ENCODE peak calls at places on chromosome 10, in nine cellular contexts. A is PC-3; Q is fibroblast of villous mesenchyme; P is fibroblast of pulmonary artery; E is CD4-positive, alpha-beta T cell; I is BJ; N is osteocyte; W is HFFc6; G is hepatocyte. Z is an unnamed sample.

GRCh38 chr10:70364001-70364771 is 18.2 kb downstream of the LRRC20 start:
- DNase-seq in E (peak), Q (peak), I (peak), W (peak), N (peak), A (peak), P (peak), G (peak), Z (peak)

GRCh38 chr10:101829561-101830315 is 11.5 kb upstream of the OGA start:
- DNase-seq in N (no peak), I (no peak), P (no peak), Q (no peak), E (peak), A (no peak), W (no peak), G (peak), Z (peak)

GRCh38 chr10:14757996-14758395 is 16.7 kb downstream of the FAM107B start:
- DNase-seq in Q (no peak), N (no peak), G (no peak), I (no peak), W (no peak), P (no peak), A (no peak), E (no peak), Z (no peak)

GRCh38 chr10:29804025-29804852 is 169.5 kb upstream of the SVIL start:
- DNase-seq in W (peak), I (peak), P (peak), G (peak), Q (peak), A (peak), E (no peak), N (peak), Z (no peak)

GRCh38 chr10:112946649-112947048 is 3.4 kb upstream of the TCF7L2 start:
- DNase-seq in Q (no peak), I (no peak), N (no peak), A (no peak), G (peak), P (no peak), W (no peak), E (no peak), Z (no peak)

GRCh38 chr10:77431209-77431611 is 206.4 kb downstream of the KCNMA1 start:
- DNase-seq in N (no peak), E (no peak), G (peak), A (peak), Q (no peak), I (no peak), P (no peak), W (no peak), Z (no peak)

GRCh38 chr10:218753-219152 is 83.5 kb downstream of the ZMYND11 start:
- DNase-seq in Q (peak), G (no peak), W (no peak), E (no peak), N (no peak), I (no peak), A (no peak), P (no peak), Z (no peak)

GRCh38 chr10:105656880-105657279 is 1015.8 kb downstream of the SORCS3 start:
- DNase-seq in A (no peak), N (no peak), E (no peak), Q (no peak), G (no peak), W (no peak), P (no peak), I (no peak), Z (no peak)

GRCh38 chr10:101273330-101273729 is 44.1 kb upstream of the LBX1 start:
- DNase-seq in E (no peak), N (no peak), W (peak), I (no peak), A (no peak), P (no peak), Q (no peak), G (no peak), Z (no peak)

GRCh38 chr10:122850705-122851640 is 5.3 kb upstream of the CUZD1 start:
- DNase-seq in N (no peak), I (no peak), A (peak), P (peak), Q (peak), E (no peak), G (no peak), W (no peak), Z (no peak)

GRCh38 chr10:48749254-48749787 is 64.6 kb downstream of the WDFY4 start:
- DNase-seq in G (no peak), E (no peak), I (no peak), A (no peak), P (no peak), Q (no peak), W (no peak), N (peak), Z (no peak)

GRCh38 chr10:45061982-45062381 is 61.3 kb downstream of the ZNF22 start:
- DNase-seq in E (no peak), G (no peak), P (no peak), Q (no peak), N (no peak), I (no peak), W (no peak), A (no peak), Z (no peak)

GRCh38 chr10:101560293-101561067 is 27.6 kb downstream of the POLL start:
- DNase-seq in G (no peak), W (no peak), N (peak), P (no peak), E (no peak), A (no peak), Q (no peak), I (no peak), Z (no peak)

GRCh38 chr10:115827180-115827579 is 445.8 kb downstream of the GFRA1 start:
- DNase-seq in I (peak), P (peak), Q (peak), G (peak), N (no peak), E (no peak), W (peak), A (no peak), Z (no peak)

GRCh38 chr10:99908512-99908911 is 101.2 kb downstream of the DNMBP start:
- DNase-seq in E (no peak), I (no peak), N (no peak), P (no peak), W (no peak), G (no peak), A (no peak), Q (no peak), Z (no peak)

GRCh38 chr10:102753724-102754123 is 10.0 kb downstream of the WBP1L start:
- DNase-seq in W (no peak), E (no peak), I (no peak), G (no peak), A (no peak), Q (no peak), P (no peak), N (no peak), Z (no peak)

GRCh38 chr10:5924889-5925288 is 34.8 kb downstream of the FBH1 start:
- DNase-seq in P (no peak), N (no peak), E (no peak), I (no peak), A (no peak), G (no peak), Q (no peak), W (no peak), Z (no peak)

GRCh38 chr10:26528715-26529393 is 90.7 kb downstream of the APBB1IP start:
- DNase-seq in N (no peak), I (no peak), G (no peak), P (no peak), E (no peak), Q (no peak), A (no peak), W (no peak), Z (no peak)

GRCh38 chr10:101063548-101064414 is 2.0 kb downstream of the KAZALD1 start:
- DNase-seq in I (no peak), Q (no peak), N (no peak), W (no peak), E (no peak), G (no peak), P (no peak), A (no peak), Z (no peak)

GRCh38 chr10:11446895-11447294 is 164.6 kb downstream of the USP6NL start:
- DNase-seq in N (no peak), W (no peak), E (no peak), A (no peak), Q (no peak), G (no peak), I (no peak), P (no peak), Z (no peak)

GRCh38 chr10:120012566-120012965 is 120.0 kb downstream of the SEC23IP start:
- DNase-seq in I (no peak), P (no peak), G (no peak), A (peak), Q (no peak), W (peak), E (no peak), N (no peak), Z (no peak)

DNA sequence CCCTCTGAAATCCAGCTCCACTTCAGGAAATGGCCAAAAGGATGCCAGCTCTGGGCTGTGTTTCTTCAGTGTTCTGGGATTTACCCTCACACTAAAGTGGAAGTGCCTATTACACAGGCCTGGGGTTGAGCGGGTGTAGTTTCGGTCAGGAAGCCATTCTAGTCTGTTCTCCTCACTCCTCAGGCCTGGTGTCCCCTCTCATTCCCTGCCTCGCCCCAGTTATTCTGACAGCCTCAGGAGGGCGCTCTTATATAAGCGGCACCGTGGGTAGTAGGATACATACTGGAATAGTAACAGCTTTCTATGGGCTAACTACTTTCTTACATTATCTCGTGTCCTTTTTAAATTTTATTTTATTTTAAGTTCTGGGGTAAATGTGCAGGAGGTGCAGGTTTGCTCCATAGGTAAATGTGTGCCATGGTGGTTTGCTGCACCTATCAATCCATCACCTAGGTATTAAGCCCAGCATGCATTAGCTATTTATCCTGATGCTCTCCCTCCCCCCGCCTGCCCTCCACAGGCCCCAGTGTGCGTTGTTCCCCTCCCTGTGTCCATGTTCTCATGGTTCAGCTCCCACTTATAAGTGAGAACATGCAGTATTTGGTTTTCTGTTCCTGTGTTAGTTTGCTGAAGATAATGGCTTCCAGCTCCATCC is 12.2 kb upstream of the LGI1 start:
- DNase-seq in E (no peak), A (peak), P (peak), G (no peak), Q (peak), W (peak), N (no peak), I (no peak), Z (no peak)
- TF ChIP-seq CTCF in E (no peak), A (peak), P (peak), G (peak), Q (peak), W (peak), N (peak), I (peak), Z (no peak)

GRCh38 chr10:80856186-80856585 is 318.5 kb downstream of the SH2D4B start:
- DNase-seq in A (no peak), E (no peak), I (no peak), W (no peak), P (no peak), Q (no peak), G (no peak), N (no peak), Z (no peak)

GRCh38 chr10:80860719-80861118 is 323.0 kb downstream of the SH2D4B start:
- DNase-seq in W (no peak), G (no peak), A (no peak), P (no peak), I (no peak), Q (no peak), N (no peak), E (no peak), Z (no peak)

DNA sequence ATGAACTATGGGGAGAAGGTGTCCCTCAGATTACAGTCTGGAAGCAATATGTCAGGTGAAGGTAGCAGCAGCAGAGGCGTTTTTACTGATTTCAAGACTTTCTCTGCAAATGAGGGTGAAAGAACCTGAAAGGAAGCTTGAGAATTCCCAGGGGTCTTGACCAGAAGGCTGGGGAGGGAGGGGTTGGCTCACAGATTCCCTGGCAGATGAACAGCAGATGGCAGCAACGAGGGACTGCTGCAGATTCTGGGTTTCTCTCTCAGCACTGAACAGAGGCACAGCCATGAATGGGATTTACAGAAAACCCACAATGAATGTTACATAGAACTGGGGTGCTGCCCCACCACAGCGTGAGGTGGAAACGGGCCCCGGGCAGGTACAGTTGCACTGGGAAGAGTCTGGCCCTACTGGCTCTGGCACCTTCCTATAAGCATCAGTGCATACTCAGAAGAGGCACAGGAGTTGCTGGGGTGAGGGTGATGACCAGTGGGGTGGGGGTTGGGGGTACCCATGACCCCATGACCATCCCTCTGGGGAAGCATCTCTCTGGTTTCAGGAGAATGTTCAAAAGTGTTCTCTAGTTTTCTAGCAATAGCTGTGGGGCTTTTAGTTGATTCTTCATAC is 317.8 kb downstream of the SH2D4B start:
- DNase-seq in W (no peak), I (no peak), Q (no peak), A (no peak), G (peak), P (no peak), N (no peak), E (no peak), Z (no peak)
- TF ChIP-seq CTCF in W (peak), I (no peak), Q (no peak), A (no peak), G (peak), P (no peak), N (peak), E (no peak), Z (no peak)

DNA sequence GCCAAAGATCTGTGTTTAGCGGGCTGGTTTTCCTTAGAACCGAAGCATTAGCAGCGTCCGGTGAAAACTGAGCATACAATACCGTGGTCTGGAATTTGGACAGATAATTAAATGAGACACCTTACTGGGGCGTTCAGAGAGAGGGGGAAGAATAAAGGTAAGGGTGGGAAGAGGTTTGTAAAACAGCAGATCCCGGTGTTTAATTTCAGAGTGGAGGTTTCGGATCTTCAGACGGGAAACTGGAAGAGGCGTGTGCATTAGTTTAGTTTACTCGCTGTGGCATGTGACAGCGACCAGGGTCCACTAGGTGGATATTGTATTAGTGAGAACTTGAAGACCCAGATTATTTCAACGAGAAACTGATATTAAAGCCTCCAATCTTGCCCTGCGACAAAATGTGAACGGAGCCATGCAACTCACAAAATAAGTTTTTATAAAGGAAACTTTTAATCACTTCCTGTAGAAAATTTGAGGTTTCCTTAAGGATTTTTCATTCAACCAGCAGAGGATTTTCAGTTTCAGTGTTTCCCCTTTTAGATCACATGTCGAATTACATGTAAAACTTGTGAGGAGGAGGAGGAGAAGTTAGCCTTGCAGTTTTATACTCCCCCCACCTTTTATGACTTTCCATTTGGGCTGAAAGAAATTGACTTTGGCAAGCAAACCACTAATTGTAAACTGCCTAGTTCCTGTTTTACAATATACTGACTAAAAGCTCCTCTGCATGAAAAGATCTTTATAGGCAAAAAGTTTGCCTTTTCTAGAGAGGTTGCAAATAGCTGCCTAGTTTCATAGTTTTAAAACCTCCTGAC is 2.8 kb downstream of the BAMBI start:
- DNase-seq in G (peak), I (no peak), W (no peak), A (peak), Q (peak), P (peak), E (no peak), N (no peak), Z (no peak)
- TF ChIP-seq CTCF in G (peak), I (no peak), W (peak), A (peak), Q (peak), P (peak), E (no peak), N (peak), Z (no peak)

GRCh38 chr10:72331575-72332422 is 22.9 kb downstream of the DNAJB12 start:
- DNase-seq in P (peak), I (no peak), G (peak), A (peak), N (peak), W (no peak), E (peak), Q (peak), Z (peak)
- TF ChIP-seq CTCF in P (no peak), I (no peak), G (no peak), A (no peak), N (peak), W (no peak), E (peak), Q (peak), Z (no peak)

GRCh38 chr10:2992401-2993198 is 74.7 kb upstream of the PFKP start:
- DNase-seq in N (no peak), G (no peak), E (no peak), A (no peak), P (no peak), I (no peak), Q (no peak), W (no peak), Z (no peak)
- TF ChIP-seq CTCF in N (peak), G (peak), E (no peak), A (no peak), P (peak), I (peak), Q (peak), W (peak), Z (no peak)

DNA sequence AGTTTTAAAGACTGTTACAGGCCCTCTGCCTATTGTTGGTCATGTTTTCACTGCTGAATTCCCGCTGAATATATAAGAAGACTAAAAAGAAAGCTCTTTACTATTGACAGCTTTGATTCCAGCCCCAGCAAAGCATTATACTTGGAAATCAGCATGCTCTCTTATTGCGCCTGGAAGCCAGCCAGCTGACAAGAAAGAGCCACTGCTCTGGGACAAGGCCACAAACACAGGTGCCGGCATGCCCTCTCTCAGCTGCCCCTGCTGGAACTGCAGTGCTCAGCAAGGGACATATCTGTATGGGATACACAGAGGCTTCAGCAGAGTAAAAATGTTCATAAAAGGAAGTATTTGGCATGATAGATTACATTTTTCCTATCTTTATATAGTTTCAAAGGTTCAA is 523.9 kb downstream of the ADRA2A start:
- DNase-seq in Q (no peak), A (no peak), E (no peak), I (no peak), G (peak), P (no peak), W (no peak), N (no peak), Z (no peak)
- TF ChIP-seq CTCF in Q (no peak), A (no peak), E (no peak), I (no peak), G (no peak), P (no peak), W (no peak), N (no peak), Z (no peak)

GRCh38 chr10:71982269-71983178 is 18.3 kb downstream of the CHST3 start:
- DNase-seq in Q (no peak), G (no peak), N (no peak), I (no peak), P (no peak), W (no peak), E (no peak), A (no peak), Z (no peak)
- TF ChIP-seq CTCF in Q (no peak), G (no peak), N (no peak), I (no peak), P (no peak), W (peak), E (no peak), A (no peak), Z (no peak)

GRCh38 chr10:73126343-73126742 is 16.1 kb downstream of the NUDT13 start:
- DNase-seq in G (no peak), N (no peak), Q (no peak), E (no peak), I (no peak), P (no peak), W (no peak), A (peak), Z (no peak)
- TF ChIP-seq CTCF in G (no peak), N (no peak), Q (no peak), E (no peak), I (no peak), P (no peak), W (no peak), A (no peak), Z (no peak)